ENCODE peak calls at places on chromosomes 16 and 17, in five cellular contexts. One of them, this sample, is unnamed.

GRCh38 chr16:27378871-27379580 is 22.9 kb upstream of the IL21R start:
- DNase-seq in AG09319: no peak
- DNase-seq in LoVo: no peak
- DNase-seq in stomach: no peak
- DNase-seq in NCI-H1092 treated with DMSO at 0.1 percent for 48 hours: no peak
- DNase-seq in this sample: no peak

GRCh38 chr16:46828943-46829342 is 2.0 kb downstream of the C16orf87 start:
- DNase-seq in AG09319: no peak
- DNase-seq in LoVo: no peak
- DNase-seq in stomach: no peak
- DNase-seq in NCI-H1092 treated with DMSO at 0.1 percent for 48 hours: no peak
- DNase-seq in this sample: no peak

GRCh38 chr16:85437161-85438052 is 175.7 kb upstream of the GSE1 start:
- DNase-seq in AG09319: no peak
- DNase-seq in LoVo: no peak
- DNase-seq in stomach: peak; percentile 84
- DNase-seq in NCI-H1092 treated with DMSO at 0.1 percent for 48 hours: peak; percentile 76
- DNase-seq in this sample: peak; percentile 89

GRCh38 chr17:45127583-45128300 is 4.6 kb downstream of the PLCD3 start:
- DNase-seq in AG09319: no peak
- DNase-seq in LoVo: peak; percentile 88
- DNase-seq in stomach: peak; percentile 88
- DNase-seq in NCI-H1092 treated with DMSO at 0.1 percent for 48 hours: no peak
- DNase-seq in this sample: peak; percentile 61

GRCh38 chr17:73430165-73430680 is 118.4 kb upstream of the CDC42EP4 start:
- DNase-seq in AG09319: no peak
- DNase-seq in LoVo: no peak
- DNase-seq in stomach: no peak
- DNase-seq in NCI-H1092 treated with DMSO at 0.1 percent for 48 hours: peak; percentile 39
- DNase-seq in this sample: no peak

GRCh38 chr17:67311551-67311950 is 54.8 kb downstream of the PSMD12 start:
- DNase-seq in AG09319: no peak
- DNase-seq in LoVo: no peak
- DNase-seq in stomach: no peak
- DNase-seq in NCI-H1092 treated with DMSO at 0.1 percent for 48 hours: no peak
- DNase-seq in this sample: no peak

GRCh38 chr16:10936585-10936984 is 5.7 kb downstream of the DEXI start:
- DNase-seq in AG09319: no peak
- DNase-seq in LoVo: no peak
- DNase-seq in stomach: no peak
- DNase-seq in NCI-H1092 treated with DMSO at 0.1 percent for 48 hours: no peak
- DNase-seq in this sample: no peak

GRCh38 chr16:17483266-17483864 is 12.6 kb upstream of the XYLT1 start:
- DNase-seq in AG09319: no peak
- DNase-seq in LoVo: no peak
- DNase-seq in stomach: no peak
- DNase-seq in NCI-H1092 treated with DMSO at 0.1 percent for 48 hours: no peak
- DNase-seq in this sample: no peak

This sample was measured in body of pancreas.